ENCODE peak calls at places on chromosomes 3 and 15, in four cellular contexts. F is tibial nerve, Q is aorta, K is PC-3. W is an unnamed sample.
A peak's percentile ranks its signal among the peaks of the same experiment; 100 is the strongest.

GRCh38 chr3:104669083-104669482 is 697.6 kb upstream of the ALCAM start:
- DNase-seq in F (no peak), Q (no peak), K (no peak), W (no peak)

GRCh38 chr15:58146734-58147133 is 8.6 kb downstream of the AQP9 start:
- DNase-seq in F (no peak), Q (peak; percentile 49), K (peak; percentile 60), W (no peak)

GRCh38 chr3:132317229-132317948 is at the start of gene ACP3:
- DNase-seq in F (no peak), Q (peak; percentile 76), K (peak; percentile 95), W (no peak)

GRCh38 chr3:197795200-197795599 is 4.1 kb downstream of the LRCH3 start:
- DNase-seq in F (no peak), Q (no peak), K (peak; percentile 66), W (no peak)

GRCh38 chr3:184164648-184165330 is 9.6 kb downstream of the DVL3 start:
- DNase-seq in F (no peak), Q (no peak), K (no peak), W (no peak)

GRCh38 chr3:65401359-65401810 is 637.3 kb downstream of the MAGI1 start:
- DNase-seq in F (no peak), Q (no peak), K (no peak), W (no peak)

GRCh38 chr3:171824076-171824475 is 13.8 kb upstream of the PLD1 start:
- DNase-seq in F (no peak), Q (peak; percentile 60), K (no peak), W (peak; percentile 59)

GRCh38 chr3:90015688-90016356 is 908.4 kb downstream of the EPHA3 start:
- DNase-seq in F (no peak), Q (no peak), K (peak; percentile 79), W (no peak)

GRCh38 chr3:61903931-61904657 is 342.7 kb downstream of the PTPRG start:
- DNase-seq in F (no peak), Q (no peak), K (no peak), W (no peak)

GRCh38 chr3:24494616-24495333 is at the start of gene THRB:
- DNase-seq in F (peak; percentile 44), Q (peak; percentile 89), K (peak; percentile 72), W (peak; percentile 77)

GRCh38 chr3:58563386-58564035 is 13.7 kb downstream of the FAM107A start:
- DNase-seq in F (no peak), Q (no peak), K (peak; percentile 96), W (no peak)

GRCh38 chr3:100045696-100046095 is 68.6 kb downstream of the FILIP1L start:
- DNase-seq in F (peak; percentile 47), Q (peak; percentile 82), K (peak; percentile 14), W (peak; percentile 53)

GRCh38 chr3:124084398-124084881 is 92.5 kb upstream of the ROPN1 start:
- DNase-seq in F (no peak), Q (no peak), K (no peak), W (no peak)

GRCh38 chr3:162704238-162704637 is 1207.6 kb downstream of the OTOL1 start:
- DNase-seq in F (no peak), Q (no peak), K (no peak), W (no peak)

GRCh38 chr3:155391583-155391982 is 98.1 kb upstream of the STRIT1 start:
- DNase-seq in F (peak; percentile 31), Q (no peak), K (peak; percentile 93), W (no peak)

GRCh38 chr3:190384241-190384863 is 3.6 kb upstream of the CLDN16 start:
- DNase-seq in F (no peak), Q (no peak), K (peak; percentile 86), W (no peak)

GRCh38 chr3:71875461-71875947 is 90.6 kb upstream of the PROK2 start:
- DNase-seq in F (peak; percentile 57), Q (peak; percentile 75), K (peak; percentile 83), W (peak; percentile 91)

GRCh38 chr15:38878946-38879345 is 314.3 kb upstream of the RASGRP1 start:
- DNase-seq in F (no peak), Q (no peak), K (peak; percentile 17), W (no peak)

GRCh38 chr15:59847925-59848415 is 156.1 kb upstream of the FOXB1 start:
- DNase-seq in F (no peak), Q (no peak), K (no peak), W (no peak)

GRCh38 chr3:107988464-107989156 is 102.2 kb downstream of the CD47 start:
- DNase-seq in F (no peak), Q (peak; percentile 80), K (peak; percentile 90), W (peak; percentile 81)

GRCh38 chr3:60528651-60529050 is 722.6 kb downstream of the FHIT start:
- DNase-seq in F (no peak), Q (no peak), K (no peak), W (no peak)

GRCh38 chr3:158773845-158774542 is 27.9 kb upstream of the MFSD1 start:
- DNase-seq in F (no peak), Q (no peak), K (peak; percentile 74), W (no peak)

GRCh38 chr3:126261037-126261436 is 80.7 kb upstream of the ALDH1L1 start:
- DNase-seq in F (peak; percentile 73), Q (peak; percentile 78), K (no peak), W (no peak)

GRCh38 chr15:70095387-70096214 is 2.1 kb downstream of the TLE3 start:
- DNase-seq in F (no peak), Q (peak; percentile 73), K (peak; percentile 17), W (peak; percentile 54)

GRCh38 chr15:77122576-77122975 is 51.7 kb upstream of the TSPAN3 start:
- DNase-seq in F (no peak), Q (no peak), K (no peak), W (no peak)

DNA sequence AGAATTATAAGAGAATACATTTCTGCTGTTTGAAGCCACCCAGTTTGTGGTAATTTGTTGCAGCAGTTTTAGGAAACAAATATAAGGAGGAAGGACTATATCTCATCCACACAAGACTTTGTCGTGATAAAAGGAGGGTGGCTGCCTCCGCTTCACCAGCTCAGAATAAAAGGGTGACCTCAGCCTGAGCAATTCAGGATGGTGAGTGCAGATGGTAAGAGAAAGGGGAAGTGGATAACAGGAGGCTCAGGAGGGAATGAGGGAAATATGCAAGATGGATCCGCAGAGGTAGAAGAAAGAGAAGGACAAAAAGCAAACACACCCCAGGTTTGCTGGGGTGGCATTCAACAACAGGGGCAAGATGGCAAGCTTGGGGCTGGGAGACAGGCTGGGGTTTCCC is 108.1 kb upstream of the TNFAIP8L3 start:
- DNase-seq in F (no peak), Q (no peak), K (no peak), W (no peak)
- H3K4me1 ChIP-seq in F (no peaks in the 10 kb centered on the region), Q (no peaks in the 10 kb centered on the region), K (peaks cover 9% of the 10 kb centered on the region), W (no peaks in the 10 kb centered on the region)

GRCh38 chr3:194483850-194484249 is 3.0 kb downstream of the ATP13A3 start:
- DNase-seq in F (no peak), Q (no peak), K (no peak), W (no peak)

GRCh38 chr3:194481525-194482195 is 5.1 kb downstream of the ATP13A3 start:
- DNase-seq in F (no peak), Q (no peak), K (no peak), W (no peak)

GRCh38 chr3:194482196-194482593 is 4.6 kb downstream of the ATP13A3 start:
- DNase-seq in F (no peak), Q (no peak), K (peak; percentile 31), W (no peak)

GRCh38 chr3:194484614-194485013 is 2.2 kb downstream of the ATP13A3 start:
- DNase-seq in F (no peak), Q (no peak), K (no peak), W (no peak)

DNA sequence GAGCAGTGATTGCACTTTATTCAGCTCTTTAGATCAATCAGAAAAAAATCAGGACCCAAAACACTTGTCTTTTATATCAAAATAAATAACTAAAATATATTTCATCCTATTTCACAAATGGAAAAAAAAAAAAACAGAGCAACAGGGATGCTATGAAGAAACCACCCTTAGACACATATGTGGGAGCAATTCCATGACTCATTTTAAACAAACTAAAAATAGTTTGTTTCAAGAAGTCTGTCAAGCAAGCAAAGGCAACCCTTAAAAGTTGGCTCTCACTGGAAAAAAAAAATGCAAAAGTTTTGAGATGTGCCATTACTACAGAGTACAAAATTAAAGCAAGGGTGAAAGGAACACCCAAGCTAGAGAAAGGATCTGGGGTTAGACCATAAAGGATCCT is 5.7 kb downstream of the ATP13A3 start:
- DNase-seq in F (no peak), Q (no peak), K (peak; percentile 60), W (no peak)
- H3K27ac ChIP-seq in F (peak overlapping the region; percentile 35), Q (no peak overlapping the region), K (peak overlapping the region; percentile 1), W (peak overlapping the region; percentile 43)

GRCh38 chr15:63052961-63053698 is 10.6 kb downstream of the TPM1 start:
- DNase-seq in F (peak; percentile 58), Q (peak; percentile 64), K (no peak), W (no peak)
- H3K4me3 ChIP-seq in F (no peak overlapping the region), Q (no peak overlapping the region), K (no peak overlapping the region), W (no peak overlapping the region)

GRCh38 chr3:43290961-43291360 is 4.6 kb downstream of the SNRK start:
- DNase-seq in F (no peak), Q (no peak), K (peak; percentile 27), W (no peak)
- H3K4me1 ChIP-seq in F (peaks cover 38% of the 10 kb centered on the region), Q (peaks cover 7% of the 10 kb centered on the region), K (peaks cover 38% of the 10 kb centered on the region), W (peaks cover 27% of the 10 kb centered on the region)

DNA sequence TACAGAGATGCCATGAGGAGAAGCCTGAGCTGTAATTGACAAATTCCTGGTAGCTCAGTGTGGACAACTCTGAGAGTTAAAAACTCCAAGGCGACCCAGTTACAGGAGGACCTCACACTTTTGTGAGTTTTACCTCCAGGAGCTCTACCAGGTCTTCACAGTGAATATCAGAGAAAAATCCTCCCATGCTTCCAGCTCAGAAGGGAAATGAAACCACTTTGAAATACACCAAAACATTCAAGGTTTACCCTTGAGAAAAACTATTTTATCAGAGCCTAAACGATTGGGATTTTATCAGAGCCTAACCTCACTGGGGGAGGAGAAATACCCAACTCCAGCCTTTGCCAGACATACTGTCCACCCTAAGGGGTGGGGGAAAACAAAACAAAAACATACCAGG is 52.4 kb downstream of the MCCC1 start:
- DNase-seq in F (no peak), Q (no peak), K (no peak), W (no peak)
- H3K27ac ChIP-seq in F (no peak overlapping the region), Q (no peak overlapping the region), K (no peak overlapping the region), W (no peak overlapping the region)

GRCh38 chr3:189237516-189237915 is 65.7 kb downstream of the TPRG1 start:
- DNase-seq in F (no peak), Q (no peak), K (no peak), W (no peak)
- H3K4me3 ChIP-seq in F (no peak overlapping the region), Q (no peak overlapping the region), K (no peak overlapping the region), W (no peak overlapping the region)

W was measured in left lung.